ENCODE peak calls at places on chromosomes 5 and 9, in four cellular contexts. K, H, N and Y are unnamed samples.

GRCh38 chr9:18890372-18890771 is 142.6 kb downstream of the SAXO1 start:
- DNase-seq in H (no peak), K (no peak), N (peak), Y (no peak)

GRCh38 chr5:58188287-58188651 is 271.6 kb downstream of the PLK2 start:
- DNase-seq in K (no peak), H (peak), N (peak), Y (peak)

GRCh38 chr9:134962065-134962997 is 44.6 kb upstream of the FCN1 start:
- DNase-seq in N (no peak), H (no peak), K (no peak), Y (no peak)

GRCh38 chr9:86303316-86303975 is 21.1 kb upstream of the ISCA1 start:
- DNase-seq in K (no peak), H (no peak), N (peak), Y (no peak)

GRCh38 chr5:34789021-34789531 is 49.9 kb upstream of the TTC23L start:
- DNase-seq in H (no peak), K (peak), N (peak), Y (peak)

GRCh38 chr9:72315089-72315509 is 49.9 kb downstream of the ZFAND5 start:
- DNase-seq in N (peak), K (peak), H (no peak), Y (peak)

GRCh38 chr5:36152324-36153298 is 700 bp downstream of the SKP2 start:
- DNase-seq in K (no peak), H (no peak), N (peak), Y (no peak)

GRCh38 chr9:70421272-70422180 is 7.1 kb upstream of the KLF9 start:
- DNase-seq in K (peak), H (no peak), N (peak), Y (no peak)

GRCh38 chr9:91395553-91396470 is 27.8 kb downstream of the NFIL3 start:
- DNase-seq in N (peak), K (no peak), H (no peak), Y (peak)

DNA sequence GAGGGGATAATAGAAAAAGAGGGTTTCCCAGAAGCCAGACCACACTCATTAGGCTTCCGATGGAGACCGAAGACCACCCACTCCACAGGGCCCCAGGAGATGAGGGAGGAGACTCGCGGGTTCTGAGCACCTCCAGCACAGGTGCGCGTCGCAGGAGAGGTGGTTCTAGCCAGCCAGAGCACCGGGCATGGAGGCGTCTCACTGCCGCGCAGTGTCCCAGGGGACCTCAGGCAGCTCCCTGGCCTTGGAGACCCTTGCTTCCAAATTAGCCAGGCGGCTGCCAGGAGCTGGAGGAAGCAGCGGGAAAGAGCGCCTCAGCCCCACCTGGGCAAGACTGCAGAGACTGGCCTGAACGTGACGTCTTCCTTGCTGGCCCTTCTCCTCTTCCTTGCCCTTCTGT is 115.4 kb upstream of the FBXL7 start:
- DNase-seq in H (no peak), N (no peak), K (no peak), Y (no peak)
- TF ChIP-seq CTCF in H (no peak), N (no peak), K (no peak), Y (no peak)

DNA sequence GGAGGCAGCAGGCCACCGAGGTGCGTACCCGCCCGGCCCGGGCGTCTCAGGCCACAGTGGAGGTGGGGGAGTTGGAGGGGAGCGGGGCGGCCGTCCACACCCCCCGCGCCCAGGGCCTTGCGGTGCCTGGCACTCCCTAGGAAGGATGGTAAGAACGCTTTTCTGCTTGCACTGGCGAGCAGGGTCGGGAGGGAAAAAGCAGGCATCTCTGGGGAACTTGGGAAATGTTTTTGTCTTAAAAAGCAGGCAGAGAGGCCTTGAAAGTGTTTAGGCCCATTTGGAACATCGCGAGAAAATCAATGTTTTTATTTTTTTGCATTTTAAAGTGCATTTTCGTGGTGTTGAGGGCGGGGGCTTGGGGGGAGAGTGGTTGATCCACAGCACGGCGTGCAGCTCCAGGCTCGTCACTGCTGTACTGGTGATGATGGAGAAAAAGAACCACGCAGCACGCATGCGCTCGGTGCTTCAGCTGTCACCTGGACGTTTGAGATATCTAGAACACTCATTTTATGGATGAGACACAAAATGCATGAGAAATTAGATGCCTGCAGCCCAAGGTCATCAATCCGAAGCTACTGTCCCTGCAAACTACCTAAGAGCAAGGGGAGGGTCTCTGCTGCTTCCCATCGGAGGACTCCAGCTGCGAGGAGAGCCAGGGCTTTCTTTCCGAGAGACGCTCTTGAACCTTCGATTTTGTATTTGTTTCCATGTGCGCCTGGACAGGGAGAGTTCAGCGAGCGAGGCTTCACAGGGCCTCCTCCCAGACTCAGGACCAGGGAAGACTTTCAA is 2.2 kb downstream of the DMRT2 start:
- DNase-seq in H (no peak), K (no peak), N (no peak), Y (no peak)
- H3K4me3 ChIP-seq in H (no peak), K (peak), N (peak), Y (peak)

GRCh38 chr5:50320131-50320749 is 120.8 kb downstream of the EMB start:
- DNase-seq in N (no peak), H (peak), K (no peak), Y (no peak)
- TF ChIP-seq CTCF in N (no peak), H (no peak), K (no peak), Y (no peak)

GRCh38 chr9:132193227-132194110 is 31.6 kb downstream of the NTNG2 start:
- DNase-seq in N (no peak), K (no peak), H (no peak), Y (no peak)

GRCh38 chr9:132192728-132193127 is 30.9 kb downstream of the NTNG2 start:
- DNase-seq in H (no peak), K (no peak), N (no peak), Y (no peak)

GRCh38 chr9:132187006-132187760 is 25.3 kb downstream of the NTNG2 start:
- DNase-seq in H (no peak), K (no peak), N (no peak), Y (no peak)

GRCh38 chr9:132194508-132194907 is 32.6 kb downstream of the NTNG2 start:
- DNase-seq in N (no peak), K (no peak), H (no peak), Y (no peak)

GRCh38 chr9:132190966-132191365 is 29.1 kb downstream of the NTNG2 start:
- DNase-seq in K (no peak), N (no peak), H (no peak), Y (no peak)
- H3K4me3 ChIP-seq in K (no peak), N (no peak), H (no peak), Y (no peak)

DNA sequence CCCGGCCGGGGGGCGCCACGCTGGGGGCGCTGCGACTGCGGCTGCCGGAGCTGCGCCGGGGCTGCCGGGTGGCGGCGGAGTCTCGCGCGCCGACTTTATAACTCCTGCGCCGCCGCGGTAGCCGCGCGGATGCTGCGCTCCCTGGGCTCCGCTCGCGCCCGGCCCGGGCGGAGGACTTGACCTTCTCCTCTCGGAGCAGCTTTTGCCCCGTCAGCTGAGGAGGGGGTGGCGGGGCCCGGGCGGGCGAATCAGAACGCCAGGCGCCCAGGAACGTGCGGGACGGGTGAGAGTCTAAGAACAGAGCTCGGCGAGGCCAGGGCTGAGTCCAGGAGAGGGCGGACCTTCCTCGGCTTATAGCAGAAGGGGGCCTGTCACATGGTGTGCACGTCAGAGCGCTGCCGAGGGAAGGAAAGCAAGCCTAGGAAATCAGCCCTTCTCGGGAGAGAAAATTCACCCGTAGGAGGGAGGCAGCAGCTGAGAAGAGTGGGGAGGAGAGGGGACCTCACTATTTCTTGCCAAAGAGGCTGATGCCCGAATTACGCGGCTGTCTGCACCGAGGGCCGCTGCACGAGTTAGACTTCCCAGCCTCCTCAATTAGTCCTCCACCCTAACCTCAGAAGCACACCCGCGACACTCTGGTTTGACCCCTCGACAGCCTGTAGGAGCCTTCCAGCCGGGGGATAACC is at the start of gene FOXD1:
- DNase-seq in N (peak), H (peak), K (peak), Y (peak)
- TF ChIP-seq CTCF in N (no peak), H (no peak), K (no peak), Y (peak)

DNA sequence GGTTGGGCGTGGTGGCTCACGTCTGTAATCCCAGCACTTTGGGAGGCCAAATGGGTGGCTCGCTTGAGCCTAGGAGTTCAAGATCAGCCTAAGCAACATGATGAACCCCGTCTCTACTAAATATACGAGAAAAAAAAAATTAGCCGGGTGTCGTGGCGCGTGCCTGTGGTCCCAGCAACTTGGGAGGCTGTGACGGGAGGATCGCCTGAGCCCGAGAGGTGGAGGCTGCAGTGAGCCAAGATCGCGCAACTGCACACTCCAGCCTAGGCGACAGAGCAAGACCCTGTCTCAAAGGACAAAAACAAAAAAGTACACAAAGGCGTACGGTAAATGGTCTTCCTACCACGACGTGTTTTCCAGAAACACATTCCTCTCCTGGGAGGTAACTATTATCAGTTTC is 538 bp upstream of the BDP1 start:
- DNase-seq in N (no peak), H (no peak), K (no peak), Y (no peak)
- H3K4me3 ChIP-seq in N (peak), H (peak), K (peak), Y (peak)

GRCh38 chr9:111483862-111484563 is at the start of gene ECPAS:
- DNase-seq in N (peak), K (peak), H (peak), Y (peak)
- TF ChIP-seq CTCF in N (no peak), K (no peak), H (no peak), Y (no peak)

GRCh38 chr9:33452828-33453271 is 5.5 kb upstream of the AQP3 start:
- DNase-seq in K (peak), H (peak), N (peak), Y (peak)
- H3K4me3 ChIP-seq in K (no peak), H (no peak), N (no peak), Y (no peak)

GRCh38 chr9:136644343-136644592 is 18.4 kb upstream of the EGFL7 start:
- DNase-seq in N (peak), K (peak), H (no peak), Y (no peak)
- TF ChIP-seq CTCF in N (no peak), K (no peak), H (no peak), Y (no peak)

GRCh38 chr5:14337603-14338002 is 194.5 kb downstream of the TRIO start:
- DNase-seq in N (no peak), H (no peak), K (no peak), Y (no peak)

GRCh38 chr5:14343376-14343775 is 200.2 kb downstream of the TRIO start:
- DNase-seq in N (no peak), H (no peak), K (no peak), Y (no peak)

GRCh38 chr5:14339467-14339866 is 196.3 kb downstream of the TRIO start:
- DNase-seq in N (no peak), H (no peak), K (no peak), Y (no peak)

GRCh38 chr5:14342306-14342705 is 199.2 kb downstream of the TRIO start:
- DNase-seq in N (no peak), H (no peak), K (no peak), Y (no peak)

GRCh38 chr5:14341571-14342225 is 198.6 kb downstream of the TRIO start:
- DNase-seq in K (no peak), H (no peak), N (no peak), Y (no peak)
- H3K4me3 ChIP-seq in K (no peak), H (no peak), N (no peak), Y (no peak)